ENCODE peak calls at places on chromosome 16, in six cellular contexts. V is natural killer cell, A is fibroblast of pulmonary artery, J is Panc1, O is IMR-90, N is body of pancreas. G is an unnamed sample.

GRCh38 chr16:57911711-57912110 is 59.2 kb downstream of the CNGB1 start:
- DNase-seq in V (no peak), N (no peak), A (no peak), J (no peak), O (no peak), G (no peak)

GRCh38 chr16:57084996-57085395 is 7.4 kb upstream of the CPNE2 start:
- DNase-seq in A (no peak), N (no peak), J (no peak), V (no peak), O (no peak), G (no peak)

GRCh38 chr16:70747703-70748631 is 53.0 kb downstream of the VAC14 start:
- DNase-seq in J (no peak), V (no peak), O (peak), A (peak), N (no peak), G (peak)

GRCh38 chr16:83701494-83701893 is 106.3 kb upstream of the HSBP1 start:
- DNase-seq in J (no peak), A (peak), N (peak), O (peak), V (no peak), G (peak)

GRCh38 chr16:71520550-71520949 is 5.7 kb upstream of the CHST4 start:
- DNase-seq in J (no peak), O (no peak), A (no peak), V (no peak), N (no peak), G (no peak)

GRCh38 chr16:55678061-55678935 is 22.5 kb downstream of the SLC6A2 start:
- DNase-seq in O (no peak), V (no peak), J (no peak), N (no peak), A (no peak), G (no peak)

GRCh38 chr16:25257956-25258855 is 561 bp upstream of the ZKSCAN2 start:
- DNase-seq in O (peak), A (peak), V (peak), J (peak), N (peak), G (peak)

GRCh38 chr16:11059588-11059987 is 115.2 kb downstream of the CLEC16A start:
- DNase-seq in A (no peak), O (no peak), V (no peak), J (no peak), N (no peak), G (no peak)

GRCh38 chr16:82301108-82301755 is 131.2 kb upstream of the MPHOSPH6 start:
- DNase-seq in A (no peak), V (no peak), O (no peak), J (no peak), N (no peak), G (no peak)

GRCh38 chr16:62869837-62870236 is 833.6 kb upstream of the CDH8 start:
- DNase-seq in J (no peak), N (no peak), A (no peak), V (no peak), O (no peak), G (no peak)

DNA sequence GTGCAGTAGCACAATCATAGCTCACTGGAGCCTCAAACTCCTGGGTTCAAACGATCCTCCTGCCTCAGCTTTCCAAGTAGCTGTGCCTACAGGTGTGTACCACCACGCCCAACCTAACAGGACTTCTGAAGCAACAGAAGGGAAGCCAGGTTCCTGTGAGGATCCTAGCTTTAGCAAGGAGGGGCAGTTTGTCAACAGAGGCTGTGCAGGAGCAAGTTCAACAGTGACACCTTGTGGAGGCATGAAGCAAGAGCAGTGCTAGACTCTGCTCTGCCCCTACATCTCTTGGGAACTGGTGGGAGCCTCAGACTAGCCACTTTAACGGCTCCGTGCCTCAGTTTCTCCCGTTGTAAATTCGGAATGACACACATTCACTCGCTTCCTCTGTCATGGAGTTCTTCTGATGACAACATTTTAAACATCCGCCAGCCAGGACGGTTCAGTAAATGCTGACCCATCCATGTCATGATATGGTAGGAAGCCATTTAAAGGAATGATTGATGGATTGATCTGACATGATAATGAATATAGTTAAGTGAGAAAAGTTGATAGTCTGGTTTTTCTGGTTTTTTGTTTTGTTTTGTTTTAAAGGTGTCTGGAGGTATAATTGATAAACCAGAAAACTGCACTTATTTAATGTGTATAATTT is 218.7 kb downstream of the MRTFB start:
- DNase-seq in A (peak), J (no peak), V (no peak), N (no peak), O (peak), G (peak)
- TF ChIP-seq CTCF in A (peak), J (no peak), V (peak), N (peak), O (peak), G (peak)

DNA sequence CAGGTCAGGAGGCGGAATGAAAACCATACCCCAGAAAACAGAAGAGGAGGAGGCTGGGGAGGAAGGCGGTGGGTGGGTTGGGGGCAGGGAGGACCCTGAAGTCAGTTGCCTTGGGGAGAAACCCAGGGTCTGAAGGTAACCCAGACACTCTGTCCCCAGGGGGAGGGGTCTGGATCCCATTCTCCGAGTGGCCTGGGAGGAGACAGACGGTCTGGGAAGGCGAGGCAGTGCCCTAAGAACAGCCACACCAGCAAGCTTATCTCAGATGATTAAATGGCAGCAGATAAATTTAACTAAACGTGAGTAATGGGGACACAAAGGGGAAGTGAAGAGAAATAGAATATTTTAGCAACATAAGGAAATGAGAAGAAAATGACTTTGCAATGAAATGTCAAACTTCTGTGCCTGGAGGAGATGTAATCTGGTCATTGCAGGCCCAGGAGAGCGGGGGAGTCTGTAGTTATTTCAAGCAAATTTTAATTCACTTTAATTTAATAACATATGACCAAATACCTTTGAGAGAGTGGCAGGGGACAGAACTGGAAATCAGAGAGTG is 21.4 kb upstream of the ZFP90 start:
- DNase-seq in V (no peak), O (no peak), N (no peak), J (no peak), A (no peak), G (no peak)
- TF ChIP-seq CTCF in V (no peak), O (no peak), N (no peak), J (no peak), A (no peak), G (no peak)

GRCh38 chr16:21284414-21284813 is 6.3 kb upstream of the CRYM start:
- DNase-seq in J (no peak), O (no peak), V (no peak), A (no peak), N (no peak), G (no peak)

GRCh38 chr16:21281698-21282389 is 3.8 kb upstream of the CRYM start:
- DNase-seq in O (no peak), V (no peak), A (no peak), N (no peak), J (no peak), G (no peak)

GRCh38 chr16:21277927-21278706 is at the start of gene CRYM:
- DNase-seq in V (peak), J (no peak), O (no peak), A (peak), N (peak), G (peak)

GRCh38 chr16:21279501-21279900 is 1.4 kb upstream of the CRYM start:
- DNase-seq in V (no peak), O (no peak), N (no peak), A (no peak), J (no peak), G (no peak)

DNA sequence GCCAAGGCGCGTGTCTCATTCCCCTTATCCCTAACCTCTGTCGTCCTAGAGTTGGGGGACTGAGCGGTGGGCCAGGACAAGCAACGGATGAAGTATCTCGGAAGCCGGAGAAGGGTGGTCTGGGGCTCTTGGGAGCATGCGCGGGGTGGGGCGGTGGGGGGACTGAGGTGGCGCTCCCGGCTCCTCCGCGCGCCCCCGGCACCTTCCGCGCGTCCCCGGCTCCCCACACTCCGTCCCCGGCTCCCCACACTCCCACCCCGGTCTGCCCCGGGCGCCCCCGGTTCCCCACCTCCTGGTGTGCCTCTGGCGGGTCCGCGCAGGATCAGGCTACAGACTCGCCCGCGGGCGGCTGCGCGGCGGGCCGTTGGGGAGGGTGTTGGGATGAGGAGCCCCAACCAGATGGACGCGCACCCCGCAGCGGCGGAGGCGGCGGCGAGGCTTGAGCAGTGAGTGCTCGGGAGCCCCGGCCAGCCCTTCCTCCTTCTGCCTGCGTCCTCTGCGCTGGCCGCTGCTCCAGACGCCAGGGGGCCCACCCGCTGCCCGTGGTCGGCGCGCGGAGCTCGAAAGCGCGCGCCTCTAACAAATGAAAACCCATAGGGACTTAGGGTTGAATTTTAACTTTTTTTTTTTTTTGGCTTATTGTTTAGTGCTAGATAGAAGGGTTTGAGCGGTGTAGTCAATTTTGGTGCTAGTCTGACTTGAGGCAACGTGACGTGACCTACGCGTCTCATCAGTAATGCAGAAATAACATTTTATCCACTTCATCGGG is 5.6 kb upstream of the CRYM start:
- DNase-seq in A (peak), N (peak), J (no peak), O (peak), V (no peak), G (peak)
- TF ChIP-seq CTCF in A (peak), N (peak), J (peak), O (peak), V (no peak), G (peak)

DNA sequence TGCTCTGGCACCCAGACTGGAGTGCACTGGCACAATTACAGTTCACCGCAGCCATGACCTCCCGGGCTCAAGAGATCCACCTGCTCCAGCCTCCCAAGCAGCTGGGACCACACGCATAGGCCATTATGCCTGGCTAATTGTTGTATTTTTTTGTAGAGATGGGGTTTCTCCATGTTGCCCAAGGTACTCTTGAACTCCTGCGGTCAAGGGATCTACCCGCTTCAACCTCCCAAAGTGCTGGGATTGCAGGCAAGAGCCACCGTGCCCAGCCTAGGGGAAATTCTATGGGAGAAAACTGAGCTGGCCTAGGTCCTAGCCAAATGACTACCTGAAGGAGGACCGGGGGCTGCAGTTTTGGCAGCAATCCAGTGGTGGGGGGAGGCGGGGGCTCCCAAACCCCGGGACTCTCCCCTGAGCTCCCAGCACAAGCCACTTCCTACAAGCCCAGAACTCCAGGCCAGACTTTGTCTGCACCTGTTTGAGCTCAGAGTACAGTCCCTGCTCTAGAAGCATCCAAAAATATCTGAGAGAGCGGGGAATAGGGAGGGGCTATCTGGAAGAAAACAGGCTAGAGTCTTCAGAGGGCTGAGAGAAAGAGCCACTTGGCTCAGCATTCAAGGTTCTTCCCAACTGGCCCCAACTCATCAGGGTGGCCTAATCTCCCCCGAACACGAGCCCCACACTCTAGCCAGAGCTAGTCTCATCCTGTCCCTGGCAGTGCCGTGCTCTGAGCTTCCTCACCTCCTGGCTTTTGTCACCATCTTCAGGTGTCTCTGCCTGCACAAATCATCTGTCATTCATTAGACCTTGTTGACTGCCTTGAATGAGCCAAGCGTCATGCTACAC is 9.1 kb downstream of the SRL start:
- DNase-seq in N (no peak), J (no peak), O (no peak), V (no peak), A (no peak), G (no peak)
- TF ChIP-seq CTCF in N (no peak), J (no peak), O (no peak), V (no peak), A (no peak), G (no peak)

DNA sequence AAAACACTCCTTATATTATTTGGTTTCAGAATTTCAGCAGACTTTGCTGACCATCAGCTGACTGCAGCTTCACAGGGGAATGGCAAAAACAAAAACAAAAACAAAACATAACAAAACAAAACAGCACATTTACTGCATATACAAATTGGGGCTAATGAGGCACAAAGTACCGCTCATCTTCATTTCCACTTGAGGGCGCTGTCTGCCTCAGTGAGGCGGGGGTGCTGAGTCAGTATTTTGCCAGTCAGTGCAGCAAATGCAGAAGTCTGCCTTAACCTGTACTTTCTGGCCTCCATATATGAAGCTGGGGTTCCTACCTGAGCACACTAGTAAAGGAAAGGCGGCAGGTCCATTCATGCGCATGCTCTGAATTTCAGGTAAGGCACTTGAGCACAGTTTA is 13.5 kb upstream of the DYNLRB2 start:
- DNase-seq in N (peak), A (peak), O (peak), J (no peak), V (no peak), G (peak)
- TF ChIP-seq CTCF in N (no peak), A (peak), O (peak), J (peak), V (peak), G (no peak)

GRCh38 chr16:1047801-1048200 is 24.7 kb upstream of the SSTR5 start:
- DNase-seq in J (no peak), N (no peak), V (no peak), O (no peak), A (no peak), G (no peak)

GRCh38 chr16:1048442-1049112 is 24.0 kb upstream of the SSTR5 start:
- DNase-seq in J (no peak), A (peak), N (peak), O (peak), V (no peak), G (peak)

GRCh38 chr16:1049976-1050247 is 22.6 kb upstream of the SSTR5 start:
- DNase-seq in A (no peak), O (no peak), V (no peak), J (no peak), N (no peak), G (no peak)

GRCh38 chr16:1050466-1050865 is 22.1 kb upstream of the SSTR5 start:
- DNase-seq in N (no peak), A (no peak), V (no peak), J (no peak), O (no peak), G (no peak)

DNA sequence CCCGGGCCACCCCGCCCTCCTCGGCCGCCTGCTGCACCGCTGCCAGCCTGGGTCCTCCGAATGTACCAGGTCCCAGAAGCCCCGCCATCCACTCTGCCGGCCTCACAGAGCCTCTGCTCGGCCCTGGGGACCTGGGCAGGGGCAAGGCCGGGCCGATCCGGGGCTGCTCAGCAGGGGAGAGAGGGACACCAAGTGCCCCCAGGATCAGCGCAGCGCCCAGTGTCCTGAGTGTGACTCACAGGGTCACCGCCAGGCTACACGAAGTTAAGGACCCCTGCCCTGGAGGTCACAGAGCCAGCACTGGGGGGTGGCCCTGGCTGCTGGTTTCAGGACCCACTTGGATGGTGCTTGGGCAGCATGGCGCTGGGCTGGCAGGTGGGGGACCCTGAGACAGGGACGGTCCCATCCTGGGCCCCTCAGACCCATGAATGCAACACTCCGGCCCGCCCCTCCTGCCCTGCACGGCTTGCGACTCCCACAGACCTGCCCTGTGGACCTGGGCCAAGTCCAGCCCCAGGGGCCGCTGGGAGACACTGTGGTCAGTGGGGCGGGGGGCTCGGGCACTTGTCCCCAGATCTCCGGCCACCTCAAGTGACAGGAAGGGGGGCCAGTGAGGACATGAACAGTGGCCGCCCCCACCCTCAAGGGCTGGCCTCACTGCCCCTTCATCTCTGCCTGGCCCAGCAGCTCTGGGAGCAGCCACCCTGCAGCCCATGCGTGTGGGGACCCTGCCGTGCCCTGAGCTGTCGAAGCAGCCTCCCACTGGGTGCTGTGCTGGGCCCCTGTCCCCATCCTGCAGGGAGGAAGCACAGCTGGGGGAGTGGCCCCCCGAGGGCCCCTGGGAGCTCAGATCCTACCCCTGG is 23.2 kb upstream of the SSTR5 start:
- DNase-seq in J (no peak), A (no peak), O (no peak), V (no peak), N (no peak), G (no peak)
- TF ChIP-seq CTCF in J (no peak), A (no peak), O (no peak), V (no peak), N (no peak), G (no peak)

GRCh38 chr16:66382171-66382965 is 15.9 kb downstream of the CDH5 start:
- DNase-seq in O (peak), A (peak), N (no peak), J (peak), V (no peak), G (no peak)
- TF ChIP-seq CTCF in O (no peak), A (peak), N (no peak), J (no peak), V (no peak), G (no peak)

DNA sequence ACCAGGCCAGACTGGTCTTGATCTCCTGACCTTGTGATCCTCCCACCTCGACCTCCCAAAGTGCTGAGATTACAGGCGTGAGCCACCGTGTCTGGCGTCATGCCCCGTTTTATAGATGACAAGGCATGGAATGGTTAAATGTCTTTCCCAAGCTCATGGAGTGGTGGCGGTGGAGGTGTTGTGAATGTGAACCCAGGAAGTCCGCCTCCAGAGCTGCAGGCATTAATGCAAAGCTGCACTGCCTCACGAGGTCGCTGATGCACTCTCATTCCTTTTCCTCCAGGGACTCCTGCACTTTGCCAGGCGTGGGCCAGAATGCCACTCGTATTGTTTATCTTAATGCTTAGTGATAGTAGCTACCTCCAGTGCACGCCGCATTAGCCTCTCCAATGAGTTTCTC is 149.6 kb downstream of the WWOX start:
- DNase-seq in J (no peak), V (no peak), O (no peak), N (peak), A (no peak), G (peak)
- TF ChIP-seq CTCF in J (peak), V (no peak), O (no peak), N (peak), A (no peak), G (peak)

GRCh38 chr16:85014311-85014710 is 3.0 kb upstream of the ZDHHC7 start:
- DNase-seq in V (no peak), O (no peak), A (no peak), J (no peak), N (no peak), G (no peak)

GRCh38 chr16:85011846-85012284 is 530 bp upstream of the ZDHHC7 start:
- DNase-seq in J (no peak), V (no peak), O (no peak), A (no peak), N (no peak), G (no peak)

GRCh38 chr16:85008267-85008666 is 3.1 kb downstream of the ZDHHC7 start:
- DNase-seq in V (no peak), N (no peak), A (no peak), O (no peak), J (no peak), G (no peak)

GRCh38 chr16:85010446-85010930 is 847 bp downstream of the ZDHHC7 start:
- DNase-seq in J (no peak), V (no peak), N (no peak), A (no peak), O (no peak), G (no peak)

GRCh38 chr16:85010931-85011845 is at the start of gene ZDHHC7:
- DNase-seq in V (peak), N (peak), J (no peak), A (peak), O (peak), G (peak)
- TF ChIP-seq CTCF in V (no peak), N (peak), J (no peak), A (no peak), O (peak), G (no peak)